ENCODE peak calls at places on chromosomes 5 and 9, in four cellular contexts. One of them, this sample, is unnamed.

GRCh38 chr9:33690156-33690908 is 105.0 kb upstream of the PRSS3 start:
- DNase-seq in neuronal stem cell: no peak
- DNase-seq in IMR-90: no peak
- DNase-seq in mesendoderm: no peak
- DNase-seq in this sample: no peak

GRCh38 chr5:10317825-10318682 is 10.4 kb upstream of the CMBL start:
- DNase-seq in IMR-90: no peak
- DNase-seq in neuronal stem cell: no peak
- DNase-seq in mesendoderm: no peak
- DNase-seq in this sample: no peak

GRCh38 chr5:81751009-81751835 is at the start of gene SSBP2:
- DNase-seq in IMR-90: peak; percentile 98
- DNase-seq in neuronal stem cell: peak; percentile 100
- DNase-seq in mesendoderm: peak; percentile 99
- DNase-seq in this sample: peak; percentile 95

GRCh38 chr9:1098551-1098950 is 48.4 kb downstream of the DMRT2 start:
- DNase-seq in neuronal stem cell: no peak
- DNase-seq in IMR-90: no peak
- DNase-seq in mesendoderm: no peak
- DNase-seq in this sample: no peak

GRCh38 chr5:169545762-169546161 is 37.8 kb upstream of the SPDL1 start:
- DNase-seq in mesendoderm: peak; percentile 40
- DNase-seq in IMR-90: peak; percentile 4
- DNase-seq in neuronal stem cell: no peak
- DNase-seq in this sample: no peak

GRCh38 chr9:126959326-126959725 is 44.7 kb downstream of the RALGPS1 start:
- DNase-seq in neuronal stem cell: no peak
- DNase-seq in IMR-90: no peak
- DNase-seq in mesendoderm: no peak
- DNase-seq in this sample: no peak

GRCh38 chr5:43702815-43703214 is 99.8 kb downstream of the NNT start:
- DNase-seq in IMR-90: peak; percentile 23
- DNase-seq in mesendoderm: peak; percentile 59
- DNase-seq in neuronal stem cell: no peak
- DNase-seq in this sample: no peak

GRCh38 chr5:151509231-151509630 is 61.8 kb downstream of the SLC36A1 start:
- DNase-seq in neuronal stem cell: no peak
- DNase-seq in mesendoderm: no peak
- DNase-seq in IMR-90: no peak
- DNase-seq in this sample: no peak

GRCh38 chr5:146073239-146073900 is 32.0 kb downstream of the PLAC8L1 start:
- DNase-seq in neuronal stem cell: no peak
- DNase-seq in mesendoderm: peak; percentile 25
- DNase-seq in IMR-90: no peak
- DNase-seq in this sample: no peak

GRCh38 chr9:88537743-88538055 is 2.7 kb downstream of the NXNL2 start:
- DNase-seq in neuronal stem cell: peak; percentile 18
- DNase-seq in IMR-90: peak; percentile 87
- DNase-seq in mesendoderm: peak; percentile 68
- DNase-seq in this sample: no peak

GRCh38 chr9:93674580-93675335 is 98.4 kb downstream of the PHF2 start:
- DNase-seq in IMR-90: no peak
- DNase-seq in mesendoderm: no peak
- DNase-seq in neuronal stem cell: no peak
- DNase-seq in this sample: peak; percentile 37

GRCh38 chr5:135203593-135204036 is 169.6 kb upstream of the PITX1 start:
- DNase-seq in IMR-90: no peak
- DNase-seq in mesendoderm: peak; percentile 48
- DNase-seq in neuronal stem cell: no peak
- DNase-seq in this sample: no peak

DNA sequence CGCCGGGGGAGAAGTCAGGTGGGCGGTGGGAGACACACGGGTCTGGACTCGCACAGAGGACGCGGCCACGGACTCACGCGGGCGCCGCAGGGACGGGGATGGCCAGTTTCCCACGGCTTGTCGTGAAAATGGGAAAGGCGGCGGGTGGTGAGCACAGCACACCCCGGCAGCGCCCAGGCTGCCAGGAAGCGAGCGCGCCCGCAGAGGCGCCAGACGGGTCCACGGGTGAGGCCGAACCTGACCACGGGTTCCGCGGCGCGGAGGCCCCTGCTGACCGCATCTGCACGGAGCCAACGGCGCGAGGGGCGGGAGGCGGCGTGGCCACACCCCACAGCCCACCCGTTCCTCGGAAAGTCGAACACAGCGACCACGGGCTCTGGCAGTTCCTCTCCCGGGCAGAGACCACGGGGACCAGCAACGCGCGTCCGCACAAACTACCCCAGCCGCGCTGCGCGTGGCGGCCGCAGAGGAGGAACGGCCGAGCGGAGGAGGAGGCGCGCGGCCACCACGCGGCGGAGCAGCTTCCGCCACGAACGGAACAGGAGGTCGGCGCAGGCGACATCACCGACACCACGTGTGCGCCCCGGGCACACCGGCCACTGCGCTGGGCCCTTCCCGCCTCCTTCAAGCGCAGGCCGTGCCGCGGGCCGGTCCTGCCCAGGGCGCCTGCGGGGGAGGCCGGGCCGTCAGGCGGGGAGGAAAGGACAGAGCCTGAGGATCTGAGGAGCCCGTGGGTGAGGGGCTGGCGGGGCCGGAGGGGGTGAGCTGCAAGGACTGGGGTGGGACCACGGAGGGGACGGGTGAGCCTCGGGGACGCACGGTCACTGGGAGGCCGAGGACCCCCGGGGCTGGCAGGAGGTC is 5.6 kb downstream of the EXD3 start:
- DNase-seq in IMR-90: no peak
- DNase-seq in mesendoderm: no peak
- DNase-seq in neuronal stem cell: no peak
- DNase-seq in this sample: peak; percentile 45
- H3K4ac ChIP-seq in IMR-90: no peak overlapping the region
- H3K4ac ChIP-seq in mesendoderm: no peak overlapping the region
- H3K4ac ChIP-seq in neuronal stem cell: no peak overlapping the region
- H3K4ac ChIP-seq in this sample: no peak overlapping the region

GRCh38 chr5:141875795-141876627 is 2.2 kb downstream of the PCDH1 start:
- DNase-seq in mesendoderm: peak; percentile 71
- DNase-seq in neuronal stem cell: no peak
- DNase-seq in IMR-90: no peak
- DNase-seq in this sample: no peak
- H3K4ac ChIP-seq in mesendoderm: no peak overlapping the region
- H3K4ac ChIP-seq in neuronal stem cell: peak overlapping the region; percentile 37
- H3K4ac ChIP-seq in IMR-90: no peak overlapping the region
- H3K4ac ChIP-seq in this sample: peak overlapping the region; percentile 99

DNA sequence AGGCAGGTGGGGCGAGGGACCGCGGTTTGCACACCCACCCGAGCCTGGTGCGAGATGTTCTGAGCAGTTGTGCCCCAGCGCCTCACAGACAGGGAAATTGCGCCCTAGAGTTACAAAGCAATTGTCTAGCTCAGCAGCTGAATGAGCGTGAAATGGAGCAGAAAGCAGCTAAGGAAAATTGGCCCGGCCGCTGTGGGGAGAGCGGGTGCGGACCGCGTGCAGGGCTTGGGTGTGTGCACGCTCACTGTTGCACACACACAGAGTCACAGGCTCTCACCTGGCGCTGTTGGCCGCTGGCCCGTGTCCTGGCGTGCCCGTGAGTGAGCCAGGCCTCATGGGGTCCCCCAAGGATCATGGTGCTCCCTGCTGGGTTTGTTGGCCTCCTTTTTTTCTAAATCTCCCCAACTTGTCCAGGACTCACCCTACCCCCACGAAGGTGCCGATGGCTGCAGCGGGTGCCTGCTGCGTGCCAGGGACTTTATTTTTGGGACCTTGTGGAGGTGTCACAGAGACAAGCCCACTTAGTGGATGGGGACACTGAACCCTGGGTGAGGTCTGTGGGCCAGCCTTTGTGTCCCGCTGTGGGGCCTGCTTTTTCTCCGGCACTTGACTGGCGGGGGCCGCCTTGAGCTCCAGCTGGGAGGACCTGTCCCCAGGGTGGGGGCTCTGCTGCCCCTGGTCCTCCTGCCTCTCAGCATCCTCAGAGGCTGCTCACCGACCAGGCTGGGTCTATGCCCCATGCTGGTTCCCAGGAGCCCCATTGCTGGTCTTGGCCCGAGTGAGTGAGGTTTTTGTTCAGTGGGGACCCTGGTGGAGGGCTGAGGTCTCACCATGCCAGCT is 5.2 kb downstream of the RXRA start:
- DNase-seq in mesendoderm: no peak
- DNase-seq in IMR-90: no peak
- DNase-seq in neuronal stem cell: no peak
- DNase-seq in this sample: no peak
- H3K4ac ChIP-seq in mesendoderm: no peak overlapping the region
- H3K4ac ChIP-seq in IMR-90: no peak overlapping the region
- H3K4ac ChIP-seq in neuronal stem cell: no peak overlapping the region
- H3K4ac ChIP-seq in this sample: no peak overlapping the region

DNA sequence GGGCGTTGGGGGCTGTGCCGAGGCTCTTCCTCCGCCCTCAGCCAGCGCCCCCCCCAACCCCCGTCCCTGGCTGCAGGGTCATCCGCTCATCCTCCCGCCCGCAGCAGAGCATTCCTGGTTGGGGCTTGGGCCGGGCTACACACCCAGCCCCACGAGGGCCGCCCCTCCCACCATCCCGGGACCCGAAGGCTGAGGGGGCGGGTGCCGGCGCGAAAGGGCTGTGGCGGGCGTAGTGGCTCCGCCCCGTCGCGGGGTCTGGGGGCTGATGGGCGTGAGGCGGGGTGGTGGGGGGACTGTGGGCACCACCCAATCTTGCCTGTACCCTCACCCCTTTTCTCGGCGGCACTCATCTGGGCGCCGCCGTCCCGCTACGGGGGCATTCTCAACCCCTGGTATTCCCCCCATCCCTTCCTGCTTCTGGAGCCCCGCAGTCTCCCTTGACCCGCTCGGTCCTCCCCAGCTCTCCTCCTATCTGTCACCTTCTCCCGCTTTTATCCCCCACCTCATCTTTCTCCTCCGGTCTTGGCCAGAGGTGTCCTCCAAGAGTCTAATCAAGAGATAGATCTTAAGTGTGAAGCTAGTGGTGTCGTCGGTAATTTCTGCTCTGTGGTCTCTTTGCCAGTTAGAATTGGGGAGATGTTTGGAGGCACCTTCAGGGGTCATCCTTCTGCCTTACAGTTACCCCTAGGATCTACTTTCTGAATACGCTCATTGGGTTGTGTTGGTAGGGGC is 1.6 kb downstream of the FER start:
- DNase-seq in neuronal stem cell: no peak
- DNase-seq in mesendoderm: peak; percentile 90
- DNase-seq in IMR-90: no peak
- DNase-seq in this sample: no peak
- H3K4ac ChIP-seq in neuronal stem cell: no peak overlapping the region
- H3K4ac ChIP-seq in mesendoderm: no peak overlapping the region
- H3K4ac ChIP-seq in IMR-90: peak overlapping the region; percentile 81
- H3K4ac ChIP-seq in this sample: no peak overlapping the region

This sample was measured in H1.